ENCODE peak calls at places on chromosomes 5 and 9, in nine cellular contexts. Y is EL; C is NCI-H2081; E is GDM1; U is HAP-1; Z is kidney tubule cell; X is central memory CD4-positive, alpha-beta T cell; O is GM13976; W is midbrain. M is an unnamed sample.

GRCh38 chr9:82593436-82593835 is 469.5 kb downstream of the RASEF start:
- DNase-seq in W (no peak), C (no peak), X (no peak), Z (no peak), U (no peak), E (no peak), O (no peak), Y (no peak), M (no peak)

GRCh38 chr9:114069476-114070187 is 8.5 kb downstream of the AMBP start:
- DNase-seq in W (no peak), Y (no peak), U (no peak), X (no peak), Z (no peak), E (no peak), C (no peak), O (no peak), M (no peak)

GRCh38 chr9:95778957-95779356 is 96.5 kb upstream of the ERCC6L2 start:
- DNase-seq in W (no peak), Z (peak), X (no peak), E (no peak), C (no peak), U (no peak), O (no peak), Y (peak), M (peak)

GRCh38 chr9:94613003-94613402 is 19.4 kb upstream of the FBP2 start:
- DNase-seq in Z (no peak), Y (no peak), O (no peak), E (no peak), X (no peak), U (no peak), C (no peak), W (no peak), M (no peak)

GRCh38 chr5:109242518-109242917 is 167.3 kb downstream of the PJA2 start:
- DNase-seq in C (no peak), Y (no peak), U (no peak), O (no peak), Z (no peak), X (no peak), W (no peak), E (no peak), M (no peak)

GRCh38 chr5:180173875-180174586 is 35.0 kb downstream of the RASGEF1C start:
- DNase-seq in E (no peak), X (no peak), O (peak), Z (peak), Y (peak), W (peak), U (no peak), C (no peak), M (no peak)

GRCh38 chr9:112819635-112820496 is 69.3 kb downstream of the SNX30 start:
- DNase-seq in E (no peak), X (no peak), C (peak), Y (peak), O (peak), U (peak), Z (peak), W (peak), M (peak)

GRCh38 chr5:107781451-107781850 is 110.7 kb upstream of the EFNA5 start:
- DNase-seq in U (no peak), W (no peak), Y (no peak), X (no peak), E (no peak), Z (no peak), C (peak), O (no peak), M (peak)

GRCh38 chr5:180323929-180324632 is 29.1 kb downstream of the GFPT2 start:
- DNase-seq in U (no peak), Y (no peak), E (no peak), C (no peak), Z (peak), X (no peak), W (no peak), O (no peak), M (peak)

GRCh38 chr5:175803254-175803653 is 68.1 kb upstream of the CPLX2 start:
- DNase-seq in Y (no peak), U (no peak), Z (no peak), O (no peak), W (no peak), X (no peak), C (no peak), E (no peak), M (no peak)

GRCh38 chr5:73280821-73281746 is 108.1 kb downstream of the TMEM174 start:
- DNase-seq in X (no peak), O (no peak), U (peak), W (no peak), C (peak), Z (peak), E (no peak), Y (peak), M (peak)

GRCh38 chr9:99103909-99104458 is 929 bp upstream of the TGFBR1 start:
- DNase-seq in W (no peak), U (no peak), C (no peak), Z (peak), Y (peak), E (no peak), O (peak), X (no peak), M (peak)

GRCh38 chr5:132505641-132506040 is 15.1 kb upstream of the IRF1 start:
- DNase-seq in Z (no peak), E (no peak), C (no peak), O (no peak), Y (peak), W (no peak), X (no peak), U (no peak), M (no peak)

GRCh38 chr9:93091453-93092081 is 4.5 kb upstream of the CARD19 start:
- DNase-seq in U (no peak), O (no peak), C (no peak), E (no peak), Z (peak), X (no peak), Y (peak), W (no peak), M (peak)

GRCh38 chr9:116323012-116323411 is 169.4 kb downstream of the PAPPA start:
- DNase-seq in E (no peak), O (no peak), U (no peak), Y (no peak), X (no peak), Z (no peak), W (no peak), C (peak), M (no peak)

GRCh38 chr5:41279040-41279439 is 65.7 kb upstream of the C6 start:
- DNase-seq in E (no peak), W (no peak), O (no peak), C (no peak), X (no peak), Z (no peak), Y (no peak), U (no peak), M (no peak)

GRCh38 chr5:26024774-26025173 is 1013.6 kb downstream of the CDH9 start:
- DNase-seq in E (no peak), X (no peak), Z (no peak), Y (no peak), W (no peak), C (no peak), O (no peak), U (no peak), M (no peak)

GRCh38 chr9:83629433-83630104 is 6.6 kb downstream of the IDNK start:
- DNase-seq in C (no peak), E (no peak), W (no peak), Z (no peak), Y (no peak), X (no peak), O (no peak), U (no peak), M (no peak)

GRCh38 chr5:109692011-109692410 is 2.3 kb downstream of the MAN2A1 start:
- DNase-seq in W (peak), C (no peak), X (no peak), U (no peak), E (no peak), Z (peak), Y (peak), O (no peak), M (peak)

GRCh38 chr5:123099514-123100151 is 10.6 kb downstream of the PRDM6 start:
- DNase-seq in C (no peak), U (peak), W (no peak), E (no peak), Y (peak), Z (peak), O (peak), X (no peak), M (no peak)

GRCh38 chr5:94941113-94941765 is 322.8 kb downstream of the SLF1 start:
- DNase-seq in Y (no peak), U (peak), W (no peak), Z (no peak), C (no peak), X (no peak), E (no peak), O (no peak), M (no peak)

GRCh38 chr5:55708732-55709131 is 3.4 kb downstream of the SLC38A9 start:
- DNase-seq in U (no peak), Z (peak), C (no peak), Y (peak), X (no peak), E (no peak), O (no peak), W (no peak), M (peak)

GRCh38 chr5:20000416-20000815 is 12.4 kb upstream of the CDH18 start:
- DNase-seq in O (no peak), W (no peak), C (no peak), E (no peak), Z (no peak), U (no peak), X (no peak), Y (peak), M (no peak)

GRCh38 chr5:980001-980588 is 28.5 kb upstream of the NKD2 start:
- DNase-seq in Y (no peak), E (no peak), O (no peak), C (no peak), W (peak), X (no peak), U (no peak), Z (no peak), M (no peak)

M was measured in epithelial cell of esophagus.